ENCODE peak calls at places on chromosomes 7 and 10, in six cellular contexts. One of them, this sample, is unnamed.

GRCh38 chr10:80966326-80966986 is 428.8 kb downstream of the SH2D4B start:
- DNase-seq in fibroblast of lung: no peak
- DNase-seq in GM12878: peak; percentile 30
- DNase-seq in right lobe of liver: no peak
- DNase-seq in CD4-positive, alpha-beta T cell: no peak
- DNase-seq in H9: no peak
- DNase-seq in this sample: no peak

GRCh38 chr10:110646417-110647135 is 2.4 kb downstream of the RBM20 start:
- DNase-seq in fibroblast of lung: no peak
- DNase-seq in GM12878: no peak
- DNase-seq in right lobe of liver: no peak
- DNase-seq in CD4-positive, alpha-beta T cell: no peak
- DNase-seq in H9: no peak
- DNase-seq in this sample: no peak

GRCh38 chr7:1532456-1533254 is 2.2 kb downstream of the MAFK start:
- DNase-seq in fibroblast of lung: peak; percentile 90
- DNase-seq in GM12878: no peak
- DNase-seq in right lobe of liver: peak; percentile 85
- DNase-seq in CD4-positive, alpha-beta T cell: peak; percentile 45
- DNase-seq in H9: no peak
- DNase-seq in this sample: peak; percentile 74

GRCh38 chr7:88686468-88687229 is 72.9 kb upstream of the ZNF804B start:
- DNase-seq in fibroblast of lung: no peak
- DNase-seq in GM12878: no peak
- DNase-seq in right lobe of liver: no peak
- DNase-seq in CD4-positive, alpha-beta T cell: no peak
- DNase-seq in H9: peak; percentile 33
- DNase-seq in this sample: no peak

GRCh38 chr7:75813084-75813483 is 522 bp downstream of the CCL24 start:
- DNase-seq in fibroblast of lung: peak; percentile 10
- DNase-seq in GM12878: no peak
- DNase-seq in right lobe of liver: no peak
- DNase-seq in CD4-positive, alpha-beta T cell: no peak
- DNase-seq in H9: no peak
- DNase-seq in this sample: no peak

GRCh38 chr10:31099664-31100063 is 68.0 kb upstream of the ZNF438 start:
- DNase-seq in fibroblast of lung: peak; percentile 67
- DNase-seq in GM12878: no peak
- DNase-seq in right lobe of liver: no peak
- DNase-seq in CD4-positive, alpha-beta T cell: no peak
- DNase-seq in H9: no peak
- DNase-seq in this sample: no peak

GRCh38 chr7:14158111-14158510 is 168.6 kb upstream of the ETV1 start:
- DNase-seq in fibroblast of lung: no peak
- DNase-seq in GM12878: no peak
- DNase-seq in right lobe of liver: no peak
- DNase-seq in CD4-positive, alpha-beta T cell: no peak
- DNase-seq in H9: no peak
- DNase-seq in this sample: no peak

GRCh38 chr7:158239290-158239981 is 348.2 kb downstream of the PTPRN2 start:
- DNase-seq in fibroblast of lung: no peak
- DNase-seq in GM12878: no peak
- DNase-seq in right lobe of liver: no peak
- DNase-seq in CD4-positive, alpha-beta T cell: no peak
- DNase-seq in H9: no peak
- DNase-seq in this sample: no peak

GRCh38 chr7:133910761-133911160 is 216.4 kb upstream of the LRGUK start:
- DNase-seq in fibroblast of lung: no peak
- DNase-seq in GM12878: no peak
- DNase-seq in right lobe of liver: no peak
- DNase-seq in CD4-positive, alpha-beta T cell: no peak
- DNase-seq in H9: no peak
- DNase-seq in this sample: no peak

GRCh38 chr10:26448706-26449435 is 10.7 kb downstream of the APBB1IP start:
- DNase-seq in fibroblast of lung: no peak
- DNase-seq in GM12878: peak; percentile 84
- DNase-seq in right lobe of liver: no peak
- DNase-seq in CD4-positive, alpha-beta T cell: peak; percentile 51
- DNase-seq in H9: no peak
- DNase-seq in this sample: peak; percentile 62

GRCh38 chr7:21215307-21215706 is 212.6 kb upstream of the SP4 start:
- DNase-seq in fibroblast of lung: no peak
- DNase-seq in GM12878: no peak
- DNase-seq in right lobe of liver: no peak
- DNase-seq in CD4-positive, alpha-beta T cell: no peak
- DNase-seq in H9: no peak
- DNase-seq in this sample: no peak

GRCh38 chr10:95925033-95925432 is 17.3 kb downstream of the CC2D2B start:
- DNase-seq in fibroblast of lung: no peak
- DNase-seq in GM12878: no peak
- DNase-seq in right lobe of liver: no peak
- DNase-seq in CD4-positive, alpha-beta T cell: no peak
- DNase-seq in H9: no peak
- DNase-seq in this sample: no peak

GRCh38 chr10:18159596-18159995 is 19.4 kb downstream of the CACNB2 start:
- DNase-seq in fibroblast of lung: no peak
- DNase-seq in GM12878: no peak
- DNase-seq in right lobe of liver: no peak
- DNase-seq in CD4-positive, alpha-beta T cell: no peak
- DNase-seq in H9: no peak
- DNase-seq in this sample: no peak

GRCh38 chr10:22444219-22444788 is 99.0 kb downstream of the SPAG6 start:
- DNase-seq in fibroblast of lung: no peak
- DNase-seq in GM12878: no peak
- DNase-seq in right lobe of liver: no peak
- DNase-seq in CD4-positive, alpha-beta T cell: no peak
- DNase-seq in H9: no peak
- DNase-seq in this sample: no peak

GRCh38 chr7:130491841-130492518 is at the start of gene MEST:
- DNase-seq in fibroblast of lung: peak; percentile 66
- DNase-seq in GM12878: no peak
- DNase-seq in right lobe of liver: no peak
- DNase-seq in CD4-positive, alpha-beta T cell: no peak
- DNase-seq in H9: peak; percentile 50
- DNase-seq in this sample: peak; percentile 36
- TF ChIP-seq CTCF in fibroblast of lung: no peak
- TF ChIP-seq CTCF in GM12878: no peak
- TF ChIP-seq CTCF in right lobe of liver: no peak
- TF ChIP-seq CTCF in CD4-positive, alpha-beta T cell: no peak
- TF ChIP-seq CTCF in H9: no peak
- TF ChIP-seq CTCF in this sample: no peak

GRCh38 chr10:70346155-70346554 is 36.3 kb downstream of the LRRC20 start:
- DNase-seq in fibroblast of lung: no peak
- DNase-seq in GM12878: no peak
- DNase-seq in right lobe of liver: no peak
- DNase-seq in CD4-positive, alpha-beta T cell: no peak
- DNase-seq in H9: no peak
- DNase-seq in this sample: no peak
- TF ChIP-seq CTCF in fibroblast of lung: no peak
- TF ChIP-seq CTCF in GM12878: no peak
- TF ChIP-seq CTCF in right lobe of liver: no peak
- TF ChIP-seq CTCF in CD4-positive, alpha-beta T cell: no peak
- TF ChIP-seq CTCF in H9: no peak
- TF ChIP-seq CTCF in this sample: no peak

GRCh38 chr7:143305423-143306070 is 10.4 kb upstream of the CLCN1 start:
- DNase-seq in fibroblast of lung: peak; percentile 31
- DNase-seq in GM12878: no peak
- DNase-seq in right lobe of liver: peak; percentile 89
- DNase-seq in CD4-positive, alpha-beta T cell: peak; percentile 66
- DNase-seq in H9: peak; percentile 64
- DNase-seq in this sample: peak; percentile 70
- TF ChIP-seq CTCF in fibroblast of lung: peak; percentile 74
- TF ChIP-seq CTCF in GM12878: peak; percentile 59
- TF ChIP-seq CTCF in right lobe of liver: peak; percentile 94
- TF ChIP-seq CTCF in CD4-positive, alpha-beta T cell: peak; percentile 64
- TF ChIP-seq CTCF in H9: peak; percentile 87
- TF ChIP-seq CTCF in this sample: peak; percentile 58

DNA sequence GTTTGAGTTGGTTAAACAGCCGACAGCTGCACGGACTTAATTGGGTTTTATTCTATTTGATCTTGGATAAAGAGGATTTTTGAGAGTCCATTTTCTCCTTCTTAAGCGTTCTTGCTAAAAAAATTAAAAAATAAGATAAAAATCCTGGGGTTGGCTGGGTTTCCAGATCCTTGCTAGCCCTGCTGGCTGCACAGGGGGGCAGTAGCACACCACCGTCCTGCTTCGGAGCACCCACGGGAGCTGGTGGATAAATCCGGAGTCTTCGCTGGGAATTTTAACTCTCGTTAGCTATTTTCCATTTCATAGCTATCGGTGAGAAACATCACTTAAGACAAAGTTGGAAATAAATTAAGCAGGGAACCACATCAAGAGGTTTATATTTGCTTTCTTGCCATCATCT is 792.1 kb downstream of the TYW1 start:
- DNase-seq in fibroblast of lung: no peak
- DNase-seq in GM12878: no peak
- DNase-seq in right lobe of liver: peak; percentile 53
- DNase-seq in CD4-positive, alpha-beta T cell: no peak
- DNase-seq in H9: no peak
- DNase-seq in this sample: no peak
- TF ChIP-seq CTCF in fibroblast of lung: peak; percentile 34
- TF ChIP-seq CTCF in GM12878: no peak
- TF ChIP-seq CTCF in right lobe of liver: peak; percentile 54
- TF ChIP-seq CTCF in CD4-positive, alpha-beta T cell: no peak
- TF ChIP-seq CTCF in H9: peak; percentile 84
- TF ChIP-seq CTCF in this sample: no peak

DNA sequence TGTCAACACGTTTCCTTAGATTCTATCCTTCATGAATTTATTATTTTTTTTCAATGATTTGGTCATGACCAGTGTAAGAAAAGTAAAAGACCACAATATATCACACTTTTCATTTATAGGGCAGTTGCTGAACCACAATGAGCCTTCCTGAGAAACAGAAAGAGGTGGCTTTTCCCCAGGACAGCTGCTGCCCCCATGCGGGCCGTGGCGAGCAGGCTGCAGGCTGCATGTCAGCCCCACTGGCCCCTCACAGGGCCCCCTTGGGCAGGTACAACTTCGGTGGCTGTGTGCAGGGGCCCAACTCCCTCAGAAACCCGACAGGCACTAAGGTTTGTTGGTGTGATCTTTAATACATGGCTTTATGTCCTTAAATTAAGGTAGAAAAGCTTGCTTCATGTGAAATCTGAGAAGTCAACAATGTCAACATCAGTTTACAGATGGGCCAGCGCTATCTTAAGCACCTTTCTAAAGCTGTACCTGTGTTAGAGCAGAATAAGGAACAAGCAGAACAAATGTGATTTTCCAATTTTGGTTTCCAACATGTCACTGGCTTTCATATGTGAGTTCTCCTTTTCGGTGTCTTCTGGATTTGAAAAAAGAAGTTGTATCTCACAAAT is 10.6 kb downstream of the BEND7 start:
- DNase-seq in fibroblast of lung: no peak
- DNase-seq in GM12878: no peak
- DNase-seq in right lobe of liver: no peak
- DNase-seq in CD4-positive, alpha-beta T cell: no peak
- DNase-seq in H9: peak; percentile 61
- DNase-seq in this sample: no peak
- TF ChIP-seq CTCF in fibroblast of lung: peak; percentile 57
- TF ChIP-seq CTCF in GM12878: peak; percentile 4
- TF ChIP-seq CTCF in right lobe of liver: no peak
- TF ChIP-seq CTCF in CD4-positive, alpha-beta T cell: no peak
- TF ChIP-seq CTCF in H9: peak; percentile 71
- TF ChIP-seq CTCF in this sample: no peak

GRCh38 chr7:91869661-91870060 is 10.8 kb downstream of the MTERF1 start:
- DNase-seq in fibroblast of lung: no peak
- DNase-seq in GM12878: no peak
- DNase-seq in right lobe of liver: no peak
- DNase-seq in CD4-positive, alpha-beta T cell: no peak
- DNase-seq in H9: no peak
- DNase-seq in this sample: no peak
- TF ChIP-seq CTCF in fibroblast of lung: peak; percentile 11
- TF ChIP-seq CTCF in GM12878: no peak
- TF ChIP-seq CTCF in right lobe of liver: no peak
- TF ChIP-seq CTCF in CD4-positive, alpha-beta T cell: no peak
- TF ChIP-seq CTCF in H9: no peak
- TF ChIP-seq CTCF in this sample: no peak

GRCh38 chr10:71888623-71889387 is 37.8 kb upstream of the PSAP start:
- DNase-seq in fibroblast of lung: peak; percentile 85
- DNase-seq in GM12878: peak; percentile 78
- DNase-seq in right lobe of liver: peak; percentile 69
- DNase-seq in CD4-positive, alpha-beta T cell: peak; percentile 24
- DNase-seq in H9: peak; percentile 57
- DNase-seq in this sample: peak; percentile 24
- TF ChIP-seq CTCF in fibroblast of lung: no peak
- TF ChIP-seq CTCF in GM12878: no peak
- TF ChIP-seq CTCF in right lobe of liver: no peak
- TF ChIP-seq CTCF in CD4-positive, alpha-beta T cell: no peak
- TF ChIP-seq CTCF in H9: no peak
- TF ChIP-seq CTCF in this sample: no peak

DNA sequence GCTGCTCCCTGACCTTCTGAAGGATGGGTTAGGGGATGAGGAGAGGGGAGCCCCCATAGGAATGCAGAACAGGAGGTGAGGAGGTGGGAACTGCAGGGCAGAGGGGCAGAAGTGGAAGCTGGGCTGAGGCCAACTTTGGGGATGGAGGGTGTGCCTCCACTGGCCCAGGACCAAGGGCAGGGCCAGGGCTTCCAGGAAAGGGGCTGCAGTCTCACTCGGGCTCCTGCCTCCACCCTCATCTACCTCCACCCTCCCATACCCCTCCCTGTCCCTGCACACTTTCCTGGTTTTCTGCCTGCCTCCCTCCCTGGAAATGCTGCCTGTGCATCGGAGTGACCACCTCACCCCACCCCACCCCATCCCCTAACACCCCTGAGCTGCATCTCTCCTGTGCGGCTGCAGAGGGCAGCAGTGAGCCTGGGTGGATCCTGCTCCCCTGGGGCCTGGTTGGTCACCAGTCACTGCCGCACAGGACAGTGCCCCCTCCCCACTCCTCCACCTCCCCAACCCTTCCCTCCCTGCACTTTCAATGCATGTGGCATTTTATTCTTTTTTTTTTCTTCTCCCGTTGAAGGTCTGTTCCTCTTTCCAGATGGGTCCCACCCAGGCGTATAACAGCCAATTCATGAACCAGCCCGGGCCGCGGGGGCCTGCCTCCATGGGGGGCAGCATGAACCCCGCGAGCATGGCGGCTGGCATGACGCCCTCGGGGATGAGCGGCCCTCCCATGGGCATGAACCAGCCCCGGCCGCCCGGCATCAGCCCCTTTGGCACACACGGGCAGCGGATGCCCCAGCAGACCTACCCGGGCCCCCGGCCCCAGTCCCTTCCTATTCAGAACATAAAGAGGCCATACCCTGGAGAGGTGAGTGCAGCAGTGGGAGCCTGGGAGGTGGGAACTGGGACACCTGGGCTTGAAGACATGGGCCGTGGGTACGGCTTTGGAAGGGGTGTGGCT is 54.2 kb upstream of the PPIF start:
- DNase-seq in fibroblast of lung: no peak
- DNase-seq in GM12878: no peak
- DNase-seq in right lobe of liver: no peak
- DNase-seq in CD4-positive, alpha-beta T cell: no peak
- DNase-seq in H9: peak; percentile 61
- DNase-seq in this sample: peak; percentile 26
- TF ChIP-seq CTCF in fibroblast of lung: peak; percentile 49
- TF ChIP-seq CTCF in GM12878: peak; percentile 50
- TF ChIP-seq CTCF in right lobe of liver: peak; percentile 43
- TF ChIP-seq CTCF in CD4-positive, alpha-beta T cell: peak; percentile 57
- TF ChIP-seq CTCF in H9: peak; percentile 68
- TF ChIP-seq CTCF in this sample: peak; percentile 33

This sample was measured in CD8-positive, alpha-beta T cell.